ENCODE peak calls at places on chromosomes 12 and 14, in five cellular contexts. H is breast epithelium, K is transverse colon, S is upper lobe of left lung, U is stomach. C is an unnamed sample. For H3K4me1, the result is how much of the 10 kb centered on the place peaks cover.

GRCh38 chr14:95818581-95818980 is 58.1 kb upstream of the TUNAR start:
- DNase-seq in K (no peak), U (no peak), H (no peak), S (no peak), C (no peak)

GRCh38 chr14:63286071-63286470 is 32.7 kb downstream of the GPHB5 start:
- DNase-seq in H (no peak), S (no peak), K (no peak), U (no peak), C (peak)

GRCh38 chr12:75820848-75821578 is 210.6 kb downstream of the PHLDA1 start:
- DNase-seq in H (no peak), U (no peak), K (peak), S (no peak), C (no peak)

GRCh38 chr12:115811929-115812328 is 465.6 kb downstream of the MED13L start:
- DNase-seq in S (no peak), K (no peak), U (no peak), H (no peak), C (no peak)

GRCh38 chr12:32549675-32550079 is 129.4 kb upstream of the DNM1L start:
- DNase-seq in K (no peak), U (no peak), H (no peak), S (no peak), C (no peak)

GRCh38 chr12:25436206-25436912 is 116.7 kb downstream of the LMNTD1 start:
- DNase-seq in K (no peak), H (no peak), U (no peak), S (no peak), C (peak)

GRCh38 chr12:12372946-12373722 is 16.3 kb downstream of the BORCS5 start:
- DNase-seq in K (no peak), H (no peak), S (no peak), U (no peak), C (no peak)

GRCh38 chr12:24881724-24882371 is 67.1 kb downstream of the BCAT1 start:
- DNase-seq in H (no peak), K (no peak), S (no peak), U (no peak), C (no peak)

DNA sequence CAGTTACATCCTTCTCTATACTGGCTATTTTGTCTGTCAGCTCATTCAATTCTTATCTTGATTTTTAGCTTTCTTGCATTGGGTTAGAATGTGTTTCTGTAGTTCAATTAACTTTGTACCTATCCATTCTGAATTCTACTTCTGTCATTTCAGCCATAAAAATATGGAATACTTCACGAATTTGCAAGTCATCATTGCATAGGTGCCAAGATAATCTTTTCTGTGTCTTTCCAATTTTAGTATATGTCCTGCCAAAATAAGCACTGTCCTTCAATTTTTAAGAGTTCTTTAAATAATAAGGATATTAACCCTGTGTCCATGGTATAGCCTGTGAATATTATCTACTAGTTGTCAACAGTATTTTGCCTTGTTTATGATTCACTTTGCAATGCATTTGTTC is 665.7 kb upstream of the MDGA2 start:
- DNase-seq in S (no peak), H (no peak), K (no peak), U (no peak), C (no peak)
- H3K4me1 ChIP-seq in S (under half), H (under half), K (under half), U (under half), C (under half)

GRCh38 chr14:71466251-71466650 is 466.0 kb upstream of the RGS6 start:
- DNase-seq in U (no peak), S (no peak), K (no peak), H (no peak), C (no peak)
- TF ChIP-seq POLR2AphosphoS5 in U (no peak), S (no peak), K (no peak), H (no peak), C (no peak)

GRCh38 chr12:121232977-121233627 is 23.2 kb downstream of the P2RX4 start:
- DNase-seq in K (no peak), U (no peak), H (no peak), S (no peak), C (no peak)
- H3K27ac ChIP-seq in K (no peak), U (no peak), H (no peak), S (no peak), C (no peak)

GRCh38 chr14:50825307-50825706 is 5.7 kb downstream of the NIN start:
- DNase-seq in U (no peak), H (no peak), K (no peak), S (no peak), C (no peak)
- H3K4me1 ChIP-seq in U (half or more), H (under half), K (under half), S (under half), C (under half)

GRCh38 chr12:6534158-6534913 is at the start of gene GAPDH:
- DNase-seq in U (peak), S (peak), H (peak), K (peak), C (peak)

GRCh38 chr12:6536894-6537579 is 2.7 kb downstream of the GAPDH start:
- DNase-seq in U (no peak), H (no peak), K (no peak), S (no peak), C (no peak)

GRCh38 chr12:6534914-6535696 is 788 bp downstream of the GAPDH start:
- DNase-seq in K (peak), S (peak), H (peak), U (peak), C (peak)

GRCh38 chr12:6535697-6535946 is 1.3 kb downstream of the GAPDH start:
- DNase-seq in H (no peak), U (no peak), S (no peak), K (no peak), C (no peak)

GRCh38 chr12:6535960-6536847 is 1.9 kb downstream of the GAPDH start:
- DNase-seq in U (no peak), H (no peak), S (no peak), K (no peak), C (no peak)
- TF ChIP-seq POLR2AphosphoS5 in U (no peak), H (no peak), S (no peak), K (no peak), C (no peak)

DNA sequence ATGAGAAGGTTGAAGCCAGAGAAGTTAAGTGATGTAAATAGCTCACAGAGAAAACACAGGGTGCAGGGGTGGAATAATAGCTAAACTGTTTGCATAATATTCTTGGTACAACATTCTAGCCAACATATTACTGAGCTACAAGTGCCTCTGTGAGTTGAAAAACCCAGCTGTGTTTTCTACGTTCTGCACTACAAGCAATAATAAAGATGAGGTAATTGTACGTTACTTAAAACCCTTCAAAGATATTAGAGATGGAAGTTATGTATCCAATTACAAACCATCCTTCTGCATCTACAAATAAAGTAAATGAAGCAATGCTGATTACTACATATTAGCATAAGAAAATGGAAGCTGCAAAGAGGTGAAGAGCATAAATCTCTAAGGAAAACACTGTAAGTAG is 271.3 kb downstream of the SSPN start:
- DNase-seq in H (no peak), S (no peak), U (no peak), K (no peak), C (no peak)
- H3K27ac ChIP-seq in H (no peak), S (no peak), U (no peak), K (no peak), C (no peak)

GRCh38 chr12:116916714-116917114 is 6.0 kb downstream of the FBXW8 start:
- DNase-seq in U (peak), S (no peak), K (peak), H (no peak), C (no peak)
- H3K4me1 ChIP-seq in U (half or more), S (under half), K (under half), H (under half), C (under half)

GRCh38 chr12:46524778-46525177 is 152.2 kb upstream of the SLC38A2 start:
- DNase-seq in H (peak), K (peak), U (peak), S (no peak), C (no peak)
- TF ChIP-seq POLR2AphosphoS5 in H (no peak), K (peak), U (peak), S (no peak), C (peak)